ENCODE peak calls at places on chromosomes 12 and 14, in seven cellular contexts. One of them, this sample, is unnamed.

GRCh38 chr14:89486961-89487360 is 69.9 kb upstream of the FOXN3 start:
- DNase-seq in AG04450: no peak
- DNase-seq in ACHN: no peak
- DNase-seq in heart left ventricle: no peak
- DNase-seq in NCI-H510A treated with DMSO at 0.1 percent for 48 hours: no peak
- DNase-seq in Calu3: no peak
- DNase-seq in astrocyte of the cerebellum: no peak
- DNase-seq in this sample: no peak

GRCh38 chr12:105256921-105257320 is 20.9 kb upstream of the APPL2 start:
- DNase-seq in astrocyte of the cerebellum: peak; percentile 28
- DNase-seq in ACHN: peak; percentile 46
- DNase-seq in AG04450: peak; percentile 50
- DNase-seq in Calu3: no peak
- DNase-seq in NCI-H510A treated with DMSO at 0.1 percent for 48 hours: no peak
- DNase-seq in heart left ventricle: no peak
- DNase-seq in this sample: no peak

GRCh38 chr12:6140646-6141045 is 16.2 kb upstream of the VWF start:
- DNase-seq in Calu3: no peak
- DNase-seq in AG04450: no peak
- DNase-seq in heart left ventricle: no peak
- DNase-seq in astrocyte of the cerebellum: no peak
- DNase-seq in NCI-H510A treated with DMSO at 0.1 percent for 48 hours: no peak
- DNase-seq in ACHN: no peak
- DNase-seq in this sample: no peak

GRCh38 chr12:11656550-11656949 is 7.1 kb downstream of the ETV6 start:
- DNase-seq in ACHN: no peak
- DNase-seq in AG04450: no peak
- DNase-seq in heart left ventricle: no peak
- DNase-seq in astrocyte of the cerebellum: no peak
- DNase-seq in NCI-H510A treated with DMSO at 0.1 percent for 48 hours: no peak
- DNase-seq in Calu3: no peak
- DNase-seq in this sample: no peak

GRCh38 chr12:126936181-126936851 is 1330.7 kb upstream of the TMEM132C start:
- DNase-seq in AG04450: no peak
- DNase-seq in heart left ventricle: peak; percentile 55
- DNase-seq in astrocyte of the cerebellum: no peak
- DNase-seq in ACHN: peak; percentile 61
- DNase-seq in NCI-H510A treated with DMSO at 0.1 percent for 48 hours: no peak
- DNase-seq in Calu3: peak; percentile 38
- DNase-seq in this sample: no peak

GRCh38 chr14:31038521-31039166 is 12.5 kb upstream of the STRN3 start:
- DNase-seq in heart left ventricle: no peak
- DNase-seq in AG04450: no peak
- DNase-seq in astrocyte of the cerebellum: no peak
- DNase-seq in Calu3: no peak
- DNase-seq in NCI-H510A treated with DMSO at 0.1 percent for 48 hours: no peak
- DNase-seq in ACHN: no peak
- DNase-seq in this sample: no peak

GRCh38 chr12:19482551-19483109 is 43.3 kb downstream of the AEBP2 start:
- DNase-seq in heart left ventricle: no peak
- DNase-seq in Calu3: peak; percentile 62
- DNase-seq in ACHN: no peak
- DNase-seq in NCI-H510A treated with DMSO at 0.1 percent for 48 hours: no peak
- DNase-seq in AG04450: no peak
- DNase-seq in astrocyte of the cerebellum: no peak
- DNase-seq in this sample: no peak

GRCh38 chr12:560666-561065 is 100.9 kb downstream of the B4GALNT3 start:
- DNase-seq in Calu3: no peak
- DNase-seq in NCI-H510A treated with DMSO at 0.1 percent for 48 hours: peak; percentile 18
- DNase-seq in heart left ventricle: no peak
- DNase-seq in ACHN: no peak
- DNase-seq in AG04450: no peak
- DNase-seq in astrocyte of the cerebellum: no peak
- DNase-seq in this sample: no peak

GRCh38 chr14:65206448-65207096 is 104.3 kb upstream of the MAX start:
- DNase-seq in ACHN: no peak
- DNase-seq in NCI-H510A treated with DMSO at 0.1 percent for 48 hours: no peak
- DNase-seq in AG04450: peak; percentile 58
- DNase-seq in Calu3: no peak
- DNase-seq in heart left ventricle: no peak
- DNase-seq in astrocyte of the cerebellum: no peak
- DNase-seq in this sample: peak; percentile 53